ENCODE peak calls at places on chromosomes 11 and 22, in six cellular contexts. N is H1, D is HEK293T, W is HCT116, C is GM12878, Z is K562. E is an unnamed sample.

GRCh38 chr11:114989536-114989935 is 311.2 kb downstream of the NXPE2 start:
- DNase-seq in W (no peak), D (no peak), Z (no peak), C (no peak), N (no peak), E (no peak)

GRCh38 chr11:65787649-65788622 is 1.1 kb downstream of the OVOL1 start:
- DNase-seq in D (no peak), W (no peak), N (peak), C (no peak), Z (no peak), E (peak)

GRCh38 chr11:10413268-10413667 is 41.8 kb upstream of the AMPD3 start:
- DNase-seq in Z (peak), D (no peak), C (no peak), N (no peak), W (peak), E (no peak)

GRCh38 chr11:17343907-17344306 is 7.7 kb upstream of the NCR3LG1 start:
- DNase-seq in C (no peak), D (no peak), Z (no peak), N (no peak), W (peak), E (no peak)

GRCh38 chr11:19337779-19338178 is 97.0 kb upstream of the E2F8 start:
- DNase-seq in W (no peak), C (no peak), D (no peak), N (no peak), Z (no peak), E (no peak)

GRCh38 chr22:49935561-49935960 is 17.1 kb downstream of the CRELD2 start:
- DNase-seq in D (no peak), Z (peak), C (no peak), N (no peak), W (no peak), E (no peak)

GRCh38 chr11:65316979-65317786 is 2.5 kb downstream of the CDC42EP2 start:
- DNase-seq in C (no peak), Z (peak), W (peak), D (no peak), N (peak), E (peak)

GRCh38 chr11:2741377-2742131 is 41.8 kb upstream of the KCNQ1OT1 start:
- DNase-seq in C (no peak), N (no peak), Z (peak), D (no peak), W (no peak), E (no peak)

GRCh38 chr22:38144025-38144405 is 33.5 kb upstream of the BAIAP2L2 start:
- DNase-seq in Z (no peak), C (no peak), N (no peak), D (no peak), W (peak), E (no peak)

GRCh38 chr11:57150454-57150917 is 31.3 kb upstream of the LRRC55 start:
- DNase-seq in C (no peak), W (no peak), Z (peak), N (no peak), D (no peak), E (no peak)

GRCh38 chr11:73248526-73249185 is 23.5 kb upstream of the P2RY6 start:
- DNase-seq in C (no peak), W (no peak), N (no peak), Z (no peak), D (no peak), E (no peak)

GRCh38 chr22:22880645-22881044 is 7.0 kb upstream of the IGLL5 start:
- DNase-seq in W (no peak), C (no peak), N (no peak), D (no peak), Z (no peak), E (no peak)

GRCh38 chr11:65540290-65541092 is 15.6 kb downstream of the SCYL1 start:
- DNase-seq in Z (peak), W (peak), D (peak), C (peak), N (peak), E (peak)

GRCh38 chr11:12771875-12772274 is 97.7 kb downstream of the TEAD1 start:
- DNase-seq in Z (no peak), N (no peak), D (no peak), C (no peak), W (no peak), E (no peak)

GRCh38 chr11:68461284-68461861 is 821 bp downstream of the PPP6R3 start:
- DNase-seq in D (peak), C (no peak), W (no peak), N (no peak), Z (peak), E (no peak)

GRCh38 chr11:2272241-2272945 is 2.0 kb upstream of the ASCL2 start:
- DNase-seq in Z (no peak), D (no peak), N (peak), W (no peak), C (no peak), E (no peak)

GRCh38 chr22:18034076-18034475 is 9.7 kb upstream of the MICAL3 start:
- DNase-seq in D (no peak), W (no peak), N (no peak), C (no peak), Z (no peak), E (no peak)

DNA sequence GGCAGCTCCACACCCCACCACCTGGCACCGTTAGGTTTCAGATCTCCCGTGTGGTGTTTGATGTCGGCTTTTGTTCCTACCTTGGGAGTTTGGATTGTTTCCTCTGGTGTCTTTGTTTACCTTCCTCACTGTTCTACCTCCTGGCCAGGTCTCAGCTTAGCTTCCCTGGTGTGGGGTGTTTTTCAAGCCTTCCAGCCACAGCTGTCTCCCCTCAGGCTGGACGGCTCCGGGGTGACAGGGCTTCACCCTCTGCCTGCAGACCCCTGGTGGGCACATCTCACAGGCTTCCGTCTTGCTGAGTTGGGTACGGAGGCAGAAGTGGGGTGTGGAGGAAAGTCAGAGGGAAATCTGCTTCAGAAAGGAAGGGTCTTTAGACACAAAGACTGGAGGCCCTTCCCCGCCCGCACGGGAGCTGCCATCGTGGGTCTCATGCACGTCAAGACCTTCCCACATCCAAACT is 59.6 kb upstream of the EMID1 start:
- DNase-seq in D (no peak), W (no peak), Z (no peak), N (peak), C (no peak), E (no peak)
- TF ChIP-seq SP1 in D (no peak), W (no peak), Z (no peak), N (no peak), C (no peak), E (no peak)

GRCh38 chr22:24006207-24006913 is 1.1 kb upstream of the GSTT4 start:
- DNase-seq in N (no peak), D (no peak), Z (no peak), W (no peak), C (no peak), E (no peak)
- TF ChIP-seq SP1 in N (no peak), D (no peak), Z (no peak), W (no peak), C (no peak), E (no peak)

GRCh38 chr11:100739636-100740035 is 52.5 kb downstream of the ARHGAP42 start:
- DNase-seq in C (no peak), Z (no peak), D (no peak), N (no peak), W (peak), E (no peak)
- TF ChIP-seq SP1 in C (no peak), Z (no peak), D (no peak), N (no peak), W (peak), E (no peak)

DNA sequence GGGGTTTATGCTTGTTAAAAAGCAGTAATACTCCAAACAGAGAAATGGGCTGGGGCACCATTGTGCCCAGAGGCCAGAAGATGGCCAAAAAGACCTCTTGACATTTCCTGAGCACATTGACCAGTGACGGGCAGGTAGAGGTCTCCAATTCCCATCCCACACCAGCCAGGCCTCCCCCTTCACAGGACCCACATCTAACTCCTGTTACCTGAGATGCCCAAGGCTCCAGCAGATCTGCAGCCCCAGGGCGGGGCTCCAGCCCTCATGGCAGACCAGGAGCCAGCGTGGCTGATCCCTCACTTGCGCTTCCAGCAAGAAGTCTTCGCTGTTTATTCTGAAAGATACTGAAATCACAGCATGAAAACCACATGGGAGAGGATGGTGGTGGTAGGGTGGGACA is 9.0 kb downstream of the TMPRSS5 start:
- DNase-seq in Z (no peak), D (no peak), N (no peak), C (no peak), W (no peak), E (no peak)
- TF ChIP-seq SP1 in Z (no peak), D (no peak), N (no peak), C (no peak), W (no peak), E (no peak)

DNA sequence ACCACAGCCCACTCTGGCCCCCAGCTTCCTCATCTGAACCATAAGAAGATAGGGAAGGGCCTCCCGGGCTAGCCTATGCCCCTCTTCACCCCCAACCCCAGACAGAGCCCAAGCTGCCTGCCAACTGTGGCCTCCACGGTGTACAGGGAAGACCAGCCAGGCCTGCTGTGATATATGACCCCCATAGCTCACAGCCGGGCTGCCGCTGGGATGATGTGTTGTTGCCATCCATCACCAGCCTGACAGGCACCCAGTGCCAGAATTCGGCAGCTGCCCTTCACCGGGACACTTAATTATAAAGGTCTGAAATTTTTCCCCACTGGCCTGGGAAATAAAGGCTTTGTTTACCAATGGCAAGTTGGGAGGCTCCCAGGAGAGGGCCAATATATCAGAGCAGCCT is 297.2 kb downstream of the MN1 start:
- DNase-seq in W (no peak), C (no peak), Z (no peak), N (no peak), D (no peak), E (no peak)
- TF ChIP-seq SP1 in W (no peak), C (no peak), Z (no peak), N (no peak), D (no peak), E (no peak)

GRCh38 chr22:44880588-44881245 is 128.3 kb downstream of the ARHGAP8 start:
- DNase-seq in C (no peak), D (no peak), N (no peak), Z (no peak), W (no peak), E (no peak)
- TF ChIP-seq SP1 in C (no peak), D (no peak), N (no peak), Z (no peak), W (no peak), E (no peak)

GRCh38 chr11:1118755-1119275 is 38.9 kb upstream of the MUC5AC start:
- DNase-seq in D (no peak), N (no peak), Z (no peak), C (no peak), W (no peak), E (no peak)
- TF ChIP-seq SP1 in D (no peak), N (no peak), Z (no peak), C (no peak), W (no peak), E (no peak)

E was measured in WTC11.